ENCODE peak calls at places on chromosomes 12 and 14, in eight cellular contexts. A, R, I, E, H, U, S and D are unnamed samples.

GRCh38 chr12:51890135-51890464 is 2.2 kb downstream of the ANKRD33 start:
- DNase-seq in S (no peak), R (no peak), E (no peak), I (no peak), H (no peak), A (no peak), U (no peak), D (no peak)

GRCh38 chr12:76080729-76081415 is 3.6 kb downstream of the NAP1L1 start:
- DNase-seq in U (peak), R (peak), E (no peak), H (no peak), A (no peak), S (no peak), I (no peak), D (no peak)

GRCh38 chr14:102591372-102591943 is 991 bp upstream of the RCOR1 start:
- DNase-seq in U (peak), S (peak), R (no peak), E (peak), I (no peak), H (peak), A (no peak), D (peak)

GRCh38 chr12:81077686-81078441 is at the start of gene ACSS3:
- DNase-seq in I (no peak), H (no peak), E (peak), S (peak), R (peak), U (no peak), A (no peak), D (no peak)

GRCh38 chr14:79332504-79333197 is 878.7 kb downstream of the DIO2 start:
- DNase-seq in H (no peak), U (no peak), E (no peak), A (no peak), I (no peak), S (no peak), R (no peak), D (no peak)

GRCh38 chr12:106645074-106645421 is 62.2 kb downstream of the RFX4 start:
- DNase-seq in I (no peak), H (no peak), R (peak), S (peak), A (no peak), U (no peak), E (peak), D (peak)

GRCh38 chr12:103623716-103624115 is 36.6 kb downstream of the STAB2 start:
- DNase-seq in I (no peak), S (no peak), A (no peak), H (no peak), E (no peak), R (no peak), U (no peak), D (no peak)

GRCh38 chr12:24864796-24865125 is 84.1 kb downstream of the BCAT1 start:
- DNase-seq in U (no peak), R (no peak), I (no peak), H (no peak), S (no peak), A (no peak), E (no peak), D (no peak)

GRCh38 chr12:25689996-25690501 is 137.0 kb upstream of the LMNTD1 start:
- DNase-seq in E (peak), R (no peak), S (peak), I (no peak), A (no peak), U (no peak), H (peak), D (peak)

GRCh38 chr14:105076805-105077648 is 11.8 kb upstream of the GPR132 start:
- DNase-seq in H (no peak), S (no peak), R (no peak), A (no peak), I (no peak), U (no peak), E (no peak), D (no peak)

GRCh38 chr12:70756118-70756517 is 118.9 kb upstream of the PTPRB start:
- DNase-seq in R (no peak), A (no peak), I (no peak), S (no peak), E (no peak), H (peak), U (peak), D (no peak)

GRCh38 chr12:117404203-117404853 is 42.9 kb upstream of the NOS1 start:
- DNase-seq in R (no peak), A (no peak), I (no peak), S (no peak), U (no peak), E (no peak), H (no peak), D (no peak)

GRCh38 chr14:24712909-24713308 is 78.9 kb upstream of the GZMB start:
- DNase-seq in E (no peak), R (no peak), U (no peak), S (no peak), I (no peak), H (no peak), A (no peak), D (no peak)

GRCh38 chr14:70808402-70809237 is 693 bp downstream of the MAP3K9 start:
- DNase-seq in A (no peak), E (peak), U (no peak), S (peak), I (no peak), R (no peak), H (no peak), D (peak)

GRCh38 chr14:38608244-38608643 is 352.4 kb upstream of the CLEC14A start:
- DNase-seq in U (no peak), R (no peak), H (no peak), A (no peak), E (no peak), I (no peak), S (no peak), D (no peak)

GRCh38 chr14:101044741-101045140 is 141.2 kb upstream of the RTL1 start:
- DNase-seq in R (no peak), A (no peak), U (no peak), I (no peak), E (no peak), H (no peak), S (no peak), D (no peak)

GRCh38 chr14:58272589-58273372 is 25.6 kb upstream of the ARID4A start:
- DNase-seq in S (peak), I (no peak), R (peak), U (no peak), E (no peak), A (no peak), H (peak), D (no peak)

GRCh38 chr14:105939810-105940508 is 413.6 kb downstream of the TMEM121 start:
- DNase-seq in S (peak), U (no peak), E (peak), I (no peak), A (no peak), H (no peak), R (no peak), D (no peak)

GRCh38 chr12:53065470-53065869 is 13.7 kb downstream of the SPRYD3 start:
- DNase-seq in I (no peak), A (no peak), U (no peak), H (no peak), S (no peak), R (no peak), E (peak), D (no peak)

GRCh38 chr12:78759387-78759786 is 105.2 kb upstream of the SYT1 start:
- DNase-seq in U (no peak), H (peak), A (no peak), S (no peak), I (no peak), E (no peak), R (peak), D (no peak)

GRCh38 chr12:84856156-84856900 is 56.3 kb downstream of the SLC6A15 start:
- DNase-seq in E (no peak), A (no peak), R (no peak), S (no peak), H (no peak), U (no peak), I (no peak), D (no peak)

GRCh38 chr12:66287275-66287674 is 15.0 kb upstream of the HELB start:
- DNase-seq in R (no peak), S (no peak), E (no peak), I (no peak), A (no peak), H (no peak), U (no peak), D (no peak)

GRCh38 chr12:131803995-131804521 is 24.1 kb upstream of the MMP17 start:
- DNase-seq in R (no peak), A (no peak), H (peak), E (no peak), S (no peak), I (no peak), U (no peak), D (peak)

GRCh38 chr14:56630707-56631106 is 51.1 kb downstream of the TMEM260 start:
- DNase-seq in E (no peak), S (no peak), U (no peak), H (no peak), R (no peak), I (no peak), A (no peak), D (no peak)

GRCh38 chr12:109822951-109823411 is 10.2 kb downstream of the TRPV4 start:
- DNase-seq in E (no peak), S (peak), R (peak), U (no peak), A (no peak), H (no peak), I (no peak), D (no peak)

GRCh38 chr12:39605501-39605900 is 14.1 kb downstream of the ABCD2 start:
- DNase-seq in E (no peak), R (no peak), A (no peak), U (no peak), S (no peak), I (peak), H (no peak), D (no peak)

GRCh38 chr14:99803803-99804202 is 10.6 kb downstream of the EML1 start:
- DNase-seq in A (no peak), E (no peak), R (no peak), H (no peak), S (no peak), U (no peak), I (no peak), D (no peak)

GRCh38 chr12:100823988-100824387 is 29.4 kb downstream of the ANO4 start:
- DNase-seq in I (peak), R (no peak), S (no peak), H (no peak), A (no peak), U (no peak), E (no peak), D (no peak)

GRCh38 chr12:6769003-6769389 is 2.8 kb downstream of the PTMS start:
- DNase-seq in I (no peak), S (no peak), R (no peak), A (no peak), U (peak), H (peak), E (peak), D (peak)

GRCh38 chr12:26919216-26919555 is 18.6 kb downstream of the INTS13 start:
- DNase-seq in A (no peak), U (no peak), S (no peak), I (no peak), E (no peak), R (no peak), H (peak), D (no peak)
- H3K27ac ChIP-seq in A (no peak), U (no peak), S (no peak), I (no peak), E (no peak), R (no peak), H (no peak), D (no peak)

DNA sequence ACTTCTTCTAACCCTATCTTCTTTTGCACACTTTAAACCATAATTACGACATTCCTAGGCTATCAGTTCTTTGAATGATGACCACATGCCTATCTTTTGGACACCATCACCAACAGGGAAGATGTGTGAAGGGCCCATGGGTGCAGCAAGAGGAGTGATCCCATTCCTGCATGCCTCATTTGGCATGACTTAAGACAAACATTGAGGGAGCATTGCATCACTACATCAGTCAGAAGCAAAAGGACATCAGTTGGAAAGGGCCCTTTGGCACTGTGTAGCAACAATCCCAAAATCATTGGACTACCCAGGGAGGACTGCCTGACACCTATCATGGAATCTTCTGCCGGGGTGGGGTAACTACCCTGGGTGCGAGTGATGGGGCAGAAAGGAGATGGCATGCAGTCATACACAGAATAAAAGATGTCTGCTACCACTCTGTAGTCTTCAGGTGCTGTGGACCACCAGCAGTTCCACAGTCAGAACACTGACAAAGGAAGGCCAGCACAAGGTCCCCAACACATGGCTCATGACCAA is 10.7 kb upstream of the TMBIM6 start:
- DNase-seq in H (no peak), E (no peak), A (no peak), S (no peak), U (peak), I (no peak), R (no peak), D (no peak)
- H3K4me3 ChIP-seq in H (no peak), E (no peak), A (no peak), S (no peak), U (no peak), I (no peak), R (no peak), D (no peak)

DNA sequence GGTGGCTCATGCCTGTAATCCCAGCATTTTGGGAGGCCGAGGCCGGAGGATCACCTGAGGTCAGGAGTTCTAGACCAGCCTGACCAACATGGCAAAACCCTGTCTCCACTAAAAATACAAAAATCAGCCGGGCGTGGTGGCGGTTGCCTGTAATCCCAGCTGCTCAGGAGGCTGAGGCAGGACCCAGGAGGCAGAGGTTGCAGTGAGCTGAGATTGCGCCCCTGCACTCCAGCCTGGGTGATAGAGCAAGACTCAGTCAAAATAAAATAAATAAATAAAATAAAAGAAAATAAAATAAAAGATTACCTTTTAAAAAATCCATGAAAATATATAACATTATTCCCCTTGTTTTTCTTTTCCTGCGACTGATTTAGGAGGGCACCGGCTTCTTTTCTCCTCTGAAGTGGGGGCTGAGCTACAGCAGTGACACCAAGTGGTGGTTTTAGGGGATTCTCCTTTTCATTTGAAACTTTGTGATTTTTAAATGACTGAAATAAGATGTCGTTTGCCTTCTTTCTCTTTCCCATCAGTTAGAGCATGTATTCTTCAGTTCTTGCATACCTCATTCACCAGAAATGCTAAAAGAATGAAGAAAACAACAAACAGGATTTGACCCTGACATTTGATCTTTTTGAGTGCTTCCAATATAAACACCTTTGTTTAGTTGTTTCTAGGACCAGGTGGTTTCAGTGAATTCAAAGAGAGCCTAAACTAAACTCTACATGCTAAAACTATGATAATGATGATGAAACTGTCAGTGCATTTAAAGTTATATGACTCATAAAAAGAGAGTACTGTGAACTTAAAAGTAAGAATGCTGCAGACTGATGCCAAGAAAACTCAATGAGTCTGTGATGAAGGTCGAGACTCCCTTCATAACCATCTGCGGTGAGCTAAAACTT is 22.6 kb upstream of the PKP2 start:
- DNase-seq in H (peak), E (no peak), I (no peak), R (peak), U (peak), S (no peak), A (no peak), D (no peak)
- TF ChIP-seq POLR2AphosphoS5 in H (no peak), E (no peak), I (no peak), R (no peak), U (no peak), S (no peak), A (no peak), D (no peak)

GRCh38 chr14:63478437-63478852 is 64.7 kb downstream of the PPP2R5E start:
- DNase-seq in R (no peak), A (no peak), U (no peak), E (no peak), H (no peak), S (no peak), I (no peak), D (no peak)

GRCh38 chr14:63475761-63476160 is 67.4 kb downstream of the PPP2R5E start:
- DNase-seq in A (no peak), S (no peak), R (no peak), U (no peak), I (no peak), E (no peak), H (peak), D (no peak)

GRCh38 chr14:63478024-63478423 is 65.2 kb downstream of the PPP2R5E start:
- DNase-seq in R (no peak), S (no peak), A (no peak), H (no peak), E (no peak), I (no peak), U (no peak), D (no peak)

GRCh38 chr14:63483315-63483714 is 59.9 kb downstream of the PPP2R5E start:
- DNase-seq in E (no peak), U (no peak), S (no peak), I (no peak), A (no peak), H (no peak), R (no peak), D (no peak)

GRCh38 chr14:63480599-63480998 is 62.6 kb downstream of the PPP2R5E start:
- DNase-seq in I (no peak), E (no peak), A (no peak), U (no peak), H (no peak), R (no peak), S (no peak), D (no peak)
- H3K27ac ChIP-seq in I (no peak), E (no peak), A (no peak), U (no peak), H (no peak), R (peak), S (no peak), D (no peak)

GRCh38 chr12:57736743-57737466 is 1.6 kb downstream of the AGAP2 start:
- DNase-seq in A (no peak), S (no peak), E (no peak), U (no peak), R (no peak), H (no peak), I (no peak), D (no peak)
- H3K4me3 ChIP-seq in A (peak), S (peak), E (peak), U (peak), R (peak), H (no peak), I (no peak), D (peak)